ENCODE peak calls at places on chromosome 11, in ten cellular contexts. O is lower lobe of right lung, T is A549, Z is Peyer's patch, P is PC-3, L is ascending aorta, Q is body of pancreas, X is spleen, K is sigmoid colon, I is heart right ventricle. A is an unnamed sample. For H3K9me3, the result is how much of the 10 kb centered on the place peaks cover.

GRCh38 chr11:8841899-8842298 is 69.1 kb upstream of the AKIP1 start:
- DNase-seq in T (no peak), X (no peak), K (no peak), Z (no peak), P (peak), Q (no peak), I (no peak), O (no peak), L (no peak), A (no peak)

GRCh38 chr11:111937859-111938258 is 716 bp downstream of the DIXDC1 start:
- DNase-seq in K (no peak), L (no peak), X (no peak), T (no peak), O (no peak), Q (no peak), P (no peak), Z (no peak), I (no peak), A (no peak)

GRCh38 chr11:87366346-87366745 is 328.6 kb downstream of the TMEM135 start:
- DNase-seq in Q (no peak), K (no peak), I (no peak), T (no peak), O (no peak), P (no peak), L (no peak), Z (no peak), X (no peak), A (no peak)

GRCh38 chr11:35243774-35244173 is 104.8 kb downstream of the CD44 start:
- DNase-seq in O (no peak), L (no peak), T (no peak), I (no peak), K (no peak), P (no peak), Q (peak), Z (no peak), X (no peak), A (no peak)

GRCh38 chr11:9748361-9748970 is 84.6 kb downstream of the SWAP70 start:
- DNase-seq in L (no peak), Z (peak), P (peak), X (no peak), K (peak), O (peak), I (peak), T (peak), Q (peak), A (peak)

GRCh38 chr11:71530602-71531001 is 3.5 kb downstream of the KRTAP5-7 start:
- DNase-seq in T (no peak), L (no peak), Q (no peak), X (no peak), P (no peak), O (no peak), K (no peak), Z (no peak), I (no peak), A (no peak)

GRCh38 chr11:13462311-13462927 is 603 bp downstream of the BTBD10 start:
- DNase-seq in Z (peak), X (no peak), L (no peak), Q (peak), K (peak), P (peak), O (peak), I (peak), T (peak), A (peak)

GRCh38 chr11:100689141-100689540 is 2.1 kb downstream of the ARHGAP42 start:
- DNase-seq in P (no peak), X (no peak), L (no peak), I (no peak), K (no peak), O (no peak), T (no peak), Q (no peak), Z (no peak), A (no peak)

GRCh38 chr11:32643526-32643925 is 59.9 kb downstream of the EIF3M start:
- DNase-seq in Z (no peak), I (no peak), K (no peak), Q (no peak), P (peak), O (no peak), X (no peak), L (no peak), T (no peak), A (no peak)

GRCh38 chr11:21736404-21736803 is 456.5 kb upstream of the ANO5 start:
- DNase-seq in Z (no peak), I (no peak), X (no peak), Q (no peak), T (no peak), L (no peak), O (no peak), P (no peak), K (no peak), A (no peak)

GRCh38 chr11:94909371-94909820 is 64.0 kb downstream of the CWC15 start:
- DNase-seq in T (no peak), K (no peak), X (no peak), Z (no peak), O (no peak), L (no peak), P (no peak), Q (no peak), I (no peak), A (no peak)

GRCh38 chr11:119014209-119014924 is 3.8 kb downstream of the RPS25 start:
- DNase-seq in Z (no peak), K (no peak), X (peak), I (no peak), T (no peak), P (no peak), L (no peak), Q (no peak), O (no peak), A (no peak)

GRCh38 chr11:69374110-69374981 is 80.4 kb downstream of the MYEOV start:
- DNase-seq in P (no peak), T (no peak), Z (peak), L (peak), X (peak), K (peak), O (no peak), Q (no peak), I (no peak), A (no peak)

GRCh38 chr11:10622108-10622507 is 53.6 kb upstream of the LYVE1 start:
- DNase-seq in K (no peak), L (no peak), Z (no peak), O (no peak), P (no peak), X (peak), I (no peak), Q (no peak), T (no peak), A (no peak)

GRCh38 chr11:65576867-65577755 is 1.3 kb downstream of the EHBP1L1 start:
- DNase-seq in Q (peak), Z (peak), I (peak), X (peak), P (peak), T (peak), L (peak), O (peak), K (peak), A (no peak)

GRCh38 chr11:19350093-19350665 is 109.4 kb upstream of the E2F8 start:
- DNase-seq in Z (no peak), T (no peak), Q (no peak), X (no peak), P (no peak), K (no peak), I (no peak), O (no peak), L (no peak), A (no peak)

GRCh38 chr11:64856382-64857227 is 12.2 kb upstream of the CDC42BPG start:
- DNase-seq in Z (peak), T (peak), K (peak), I (no peak), L (peak), O (peak), P (peak), Q (peak), X (no peak), A (peak)

GRCh38 chr11:128308793-128309192 is 278.6 kb downstream of the ETS1 start:
- DNase-seq in L (no peak), X (no peak), O (no peak), T (no peak), Z (no peak), I (no peak), P (no peak), Q (no peak), K (no peak), A (no peak)

GRCh38 chr11:76577921-76578654 is 92.5 kb downstream of the LRRC32 start:
- DNase-seq in K (no peak), P (no peak), X (no peak), Z (no peak), I (peak), T (no peak), Q (no peak), O (no peak), L (no peak), A (no peak)

GRCh38 chr11:111269146-111269868 is 23.8 kb downstream of the POU2AF2 start:
- DNase-seq in T (no peak), Q (no peak), X (no peak), L (no peak), O (no peak), P (no peak), I (no peak), Z (no peak), K (no peak), A (no peak)

GRCh38 chr11:107741044-107741823 is 29.4 kb upstream of the SLN start:
- DNase-seq in P (peak), O (peak), X (peak), K (no peak), I (no peak), Z (peak), T (no peak), Q (peak), L (no peak), A (no peak)

GRCh38 chr11:57555393-57555792 is 12.1 kb downstream of the UBE2L6 start:
- DNase-seq in P (no peak), K (no peak), O (no peak), T (no peak), Z (no peak), L (no peak), I (no peak), X (no peak), Q (no peak), A (no peak)

GRCh38 chr11:20489948-20490347 is 102.4 kb downstream of the PRMT3 start:
- DNase-seq in O (no peak), Z (no peak), I (no peak), Q (no peak), L (no peak), T (no peak), X (no peak), P (no peak), K (no peak), A (no peak)

GRCh38 chr11:73734996-73735395 is 25.9 kb downstream of the RAB6A start:
- DNase-seq in L (no peak), T (no peak), I (no peak), X (no peak), K (no peak), O (no peak), Z (no peak), P (no peak), Q (no peak), A (no peak)

GRCh38 chr11:118100691-118101232 is 14.0 kb upstream of the SMIM35 start:
- DNase-seq in O (no peak), Z (no peak), T (no peak), P (no peak), Q (no peak), I (no peak), L (no peak), K (no peak), X (no peak), A (peak)

GRCh38 chr11:13277719-13278619 is at the start of gene BMAL1:
- DNase-seq in L (peak), O (peak), I (peak), Z (peak), T (peak), X (peak), P (no peak), K (peak), Q (peak), A (no peak)

GRCh38 chr11:74485868-74486267 is 7.7 kb downstream of the LIPT2 start:
- DNase-seq in T (no peak), P (no peak), I (no peak), X (no peak), L (no peak), K (no peak), O (no peak), Q (no peak), Z (no peak), A (no peak)

GRCh38 chr11:120431633-120432032 is 79.9 kb upstream of the GRIK4 start:
- DNase-seq in X (no peak), T (peak), O (no peak), Q (no peak), Z (no peak), L (no peak), K (no peak), P (peak), I (no peak), A (no peak)

GRCh38 chr11:44466531-44467179 is 98.8 kb upstream of the CD82 start:
- DNase-seq in T (no peak), P (no peak), K (no peak), L (no peak), X (no peak), Q (no peak), Z (no peak), I (no peak), O (no peak), A (no peak)

GRCh38 chr11:60280412-60280811 is at the start of gene MS4A4A:
- DNase-seq in T (no peak), Z (peak), X (no peak), L (no peak), I (peak), O (peak), Q (peak), P (no peak), K (no peak), A (no peak)

DNA sequence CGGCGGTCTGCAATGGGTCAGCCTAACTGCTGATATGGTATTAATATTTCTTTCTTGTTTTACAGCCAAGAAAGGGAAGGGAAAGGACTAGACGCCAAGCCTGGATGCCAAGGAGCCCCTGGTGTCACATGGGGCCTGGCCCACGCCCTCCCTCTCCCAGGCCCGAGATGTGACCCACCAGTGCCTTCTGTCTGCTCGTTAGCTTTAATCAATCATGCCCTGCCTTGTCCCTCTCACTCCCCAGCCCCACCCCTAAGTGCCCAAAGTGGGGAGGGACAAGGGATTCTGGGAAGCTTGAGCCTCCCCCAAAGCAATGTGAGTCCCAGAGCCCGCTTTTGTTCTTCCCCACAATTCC is 1.9 kb downstream of the MDK start:
- DNase-seq in O (no peak), Q (no peak), I (no peak), Z (no peak), P (no peak), X (peak), K (no peak), T (no peak), L (no peak), A (no peak)
- H3K4me3 ChIP-seq in O (no peak), Q (no peak), I (no peak), Z (no peak), P (no peak), X (no peak), K (no peak), T (no peak), L (no peak), A (no peak)

DNA sequence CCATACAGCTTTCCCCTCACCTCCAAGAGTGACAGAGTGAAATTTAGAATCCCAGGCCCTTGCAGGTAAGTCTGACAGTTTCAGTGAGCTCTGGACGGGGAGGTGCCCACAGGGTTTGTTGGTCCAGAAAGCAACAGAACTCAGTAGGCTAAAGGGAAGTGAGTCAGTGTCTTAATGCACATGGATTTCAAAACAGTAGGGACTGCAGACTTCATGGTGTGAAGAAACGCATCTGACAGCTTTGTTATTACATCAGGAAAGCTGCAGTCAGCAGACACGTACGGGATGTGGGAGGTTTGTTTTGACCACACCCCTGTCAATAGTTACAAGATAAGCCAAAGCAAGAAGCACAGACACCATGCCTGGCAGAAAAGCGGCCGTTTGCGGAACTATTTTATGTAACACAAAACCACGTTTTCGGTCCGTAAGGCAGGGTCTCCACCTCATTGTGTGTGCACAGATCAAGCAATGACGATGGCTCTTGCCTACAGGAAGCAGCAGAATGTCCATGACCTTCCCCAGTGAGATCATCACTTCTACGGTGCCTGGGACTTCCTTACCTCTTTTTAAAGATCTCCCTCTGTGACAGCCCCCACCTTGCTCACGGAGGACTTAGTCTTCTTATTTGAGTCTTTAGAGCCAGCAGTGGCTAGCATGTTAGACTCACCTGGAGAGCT is 58.1 kb upstream of the FTH1 start:
- DNase-seq in O (peak), Q (peak), T (peak), P (peak), K (peak), L (peak), X (peak), Z (peak), I (peak), A (peak)
- H3K9me3 ChIP-seq in O (under half), Q (under half), T (under half), P (under half), K (under half), L (under half), X (under half), Z (under half), I (under half), A (under half)

DNA sequence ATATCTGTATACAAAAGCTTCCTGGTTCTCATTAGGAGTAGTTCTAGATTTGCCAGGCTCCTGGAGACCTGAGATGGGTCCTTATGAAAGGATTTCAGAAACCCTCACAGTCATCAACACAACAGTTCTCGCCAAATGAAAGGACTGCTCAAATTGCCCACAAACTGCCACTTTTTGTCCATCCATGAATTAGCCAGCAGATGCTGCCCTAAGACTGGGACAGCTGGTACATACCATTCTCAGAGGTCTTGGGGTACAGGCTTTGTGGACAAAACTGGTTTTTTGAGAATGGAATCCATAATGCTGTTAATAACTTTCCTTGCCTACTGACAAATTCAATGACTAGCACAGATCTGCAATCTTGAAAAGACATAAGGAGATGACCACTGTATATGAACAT is 23.4 kb upstream of the BDNF start:
- DNase-seq in I (no peak), T (no peak), X (no peak), K (no peak), Z (no peak), Q (no peak), O (no peak), P (no peak), L (no peak), A (no peak)
- TF ChIP-seq CTCF in I (no peak), T (peak), X (no peak), K (no peak), Z (no peak), Q (no peak), O (no peak), P (no peak), L (no peak), A (no peak)

GRCh38 chr11:6389921-6390717 is at the start of gene SMPD1:
- DNase-seq in P (peak), T (peak), Z (peak), Q (peak), X (peak), O (peak), K (peak), L (peak), I (peak), A (peak)

GRCh38 chr11:6390718-6391547 is 659 bp downstream of the SMPD1 start:
- DNase-seq in X (peak), O (no peak), P (no peak), L (no peak), Z (no peak), K (no peak), T (no peak), I (no peak), Q (no peak), A (no peak)

GRCh38 chr11:6388747-6389146 is 1.5 kb upstream of the SMPD1 start:
- DNase-seq in I (no peak), Q (no peak), Z (no peak), L (no peak), T (no peak), X (no peak), O (no peak), P (no peak), K (no peak), A (no peak)

GRCh38 chr11:6393989-6394670 is 3.9 kb downstream of the SMPD1 start:
- DNase-seq in L (no peak), T (no peak), Z (no peak), Q (peak), K (no peak), I (no peak), X (no peak), P (no peak), O (no peak), A (no peak)

GRCh38 chr11:6391548-6392134 is 1.4 kb downstream of the SMPD1 start:
- DNase-seq in P (no peak), Z (no peak), I (no peak), T (no peak), K (no peak), L (no peak), Q (no peak), O (no peak), X (peak), A (no peak)
- H3K4me3 ChIP-seq in P (no peak), Z (no peak), I (peak), T (no peak), K (peak), L (peak), Q (no peak), O (peak), X (no peak), A (no peak)